ENCODE peak calls at places on chromosomes 2 and 18, in eight cellular contexts. One of them, this sample, is unnamed.

GRCh38 chr18:79518683-79519128 is 123.0 kb downstream of the NFATC1 start:
- DNase-seq in MM.1S: no peak
- DNase-seq in IMR-90: no peak
- DNase-seq in endothelial cell of umbilical vein: no peak
- DNase-seq in mammary epithelial cell: no peak
- DNase-seq in GM12878: no peak
- DNase-seq in OCI-LY7: no peak
- DNase-seq in GM23338: no peak
- DNase-seq in this sample: no peak

GRCh38 chr18:73670536-73670935 is 477.1 kb downstream of the FBXO15 start:
- DNase-seq in MM.1S: peak; percentile 88
- DNase-seq in IMR-90: no peak
- DNase-seq in endothelial cell of umbilical vein: no peak
- DNase-seq in mammary epithelial cell: peak; percentile 95
- DNase-seq in GM12878: no peak
- DNase-seq in OCI-LY7: no peak
- DNase-seq in GM23338: no peak
- DNase-seq in this sample: no peak

GRCh38 chr18:25349926-25350560 is 1.9 kb downstream of the ZNF521 start:
- DNase-seq in MM.1S: peak; percentile 33
- DNase-seq in IMR-90: peak; percentile 13
- DNase-seq in endothelial cell of umbilical vein: no peak
- DNase-seq in mammary epithelial cell: no peak
- DNase-seq in GM12878: no peak
- DNase-seq in OCI-LY7: no peak
- DNase-seq in GM23338: peak; percentile 68
- DNase-seq in this sample: no peak

GRCh38 chr2:174350018-174350417 is 15.3 kb downstream of the SP9 start:
- DNase-seq in MM.1S: peak; percentile 30
- DNase-seq in IMR-90: peak; percentile 22
- DNase-seq in endothelial cell of umbilical vein: no peak
- DNase-seq in mammary epithelial cell: no peak
- DNase-seq in GM12878: no peak
- DNase-seq in OCI-LY7: peak; percentile 32
- DNase-seq in GM23338: peak; percentile 66
- DNase-seq in this sample: no peak

GRCh38 chr2:239882335-239882734 is 142.8 kb downstream of the NDUFA10 start:
- DNase-seq in MM.1S: peak; percentile 19
- DNase-seq in IMR-90: no peak
- DNase-seq in endothelial cell of umbilical vein: peak; percentile 14
- DNase-seq in mammary epithelial cell: peak; percentile 31
- DNase-seq in GM12878: no peak
- DNase-seq in OCI-LY7: peak; percentile 46
- DNase-seq in GM23338: peak; percentile 81
- DNase-seq in this sample: no peak

GRCh38 chr2:121530210-121530562 is 494 bp upstream of the RNU4ATAC start:
- DNase-seq in MM.1S: no peak
- DNase-seq in IMR-90: peak; percentile 70
- DNase-seq in endothelial cell of umbilical vein: peak; percentile 87
- DNase-seq in mammary epithelial cell: peak; percentile 81
- DNase-seq in GM12878: peak; percentile 52
- DNase-seq in OCI-LY7: no peak
- DNase-seq in GM23338: peak; percentile 81
- DNase-seq in this sample: no peak

GRCh38 chr2:120959426-120959825 is 223.8 kb downstream of the GLI2 start:
- DNase-seq in MM.1S: no peak
- DNase-seq in IMR-90: no peak
- DNase-seq in endothelial cell of umbilical vein: no peak
- DNase-seq in mammary epithelial cell: peak; percentile 70
- DNase-seq in GM12878: no peak
- DNase-seq in OCI-LY7: no peak
- DNase-seq in GM23338: no peak
- DNase-seq in this sample: no peak

GRCh38 chr18:75218524-75218923 is 7.9 kb downstream of the TSHZ1 start:
- DNase-seq in MM.1S: no peak
- DNase-seq in IMR-90: no peak
- DNase-seq in endothelial cell of umbilical vein: no peak
- DNase-seq in mammary epithelial cell: no peak
- DNase-seq in GM12878: no peak
- DNase-seq in OCI-LY7: no peak
- DNase-seq in GM23338: no peak
- DNase-seq in this sample: no peak

GRCh38 chr2:20443276-20443920 is 3.5 kb upstream of the RHOB start:
- DNase-seq in MM.1S: peak; percentile 57
- DNase-seq in IMR-90: peak; percentile 57
- DNase-seq in endothelial cell of umbilical vein: peak; percentile 86
- DNase-seq in mammary epithelial cell: no peak
- DNase-seq in GM12878: no peak
- DNase-seq in OCI-LY7: peak; percentile 55
- DNase-seq in GM23338: peak; percentile 67
- DNase-seq in this sample: no peak

GRCh38 chr2:181459646-181460045 is 2.5 kb downstream of the ITGA4 start:
- DNase-seq in MM.1S: no peak
- DNase-seq in IMR-90: peak; percentile 6
- DNase-seq in endothelial cell of umbilical vein: no peak
- DNase-seq in mammary epithelial cell: no peak
- DNase-seq in GM12878: no peak
- DNase-seq in OCI-LY7: no peak
- DNase-seq in GM23338: no peak
- DNase-seq in this sample: no peak

GRCh38 chr2:59888015-59888414 is 665.4 kb downstream of the BCL11A start:
- DNase-seq in MM.1S: peak; percentile 89
- DNase-seq in IMR-90: no peak
- DNase-seq in endothelial cell of umbilical vein: no peak
- DNase-seq in mammary epithelial cell: no peak
- DNase-seq in GM12878: peak; percentile 15
- DNase-seq in OCI-LY7: peak; percentile 85
- DNase-seq in GM23338: peak; percentile 50
- DNase-seq in this sample: no peak

GRCh38 chr2:203404996-203405395 is 76.8 kb downstream of the ABI2 start:
- DNase-seq in MM.1S: no peak
- DNase-seq in IMR-90: peak; percentile 73
- DNase-seq in endothelial cell of umbilical vein: no peak
- DNase-seq in mammary epithelial cell: no peak
- DNase-seq in GM12878: no peak
- DNase-seq in OCI-LY7: no peak
- DNase-seq in GM23338: no peak
- DNase-seq in this sample: no peak

GRCh38 chr2:119292226-119292625 is 68.6 kb downstream of the STEAP3 start:
- DNase-seq in MM.1S: peak; percentile 87
- DNase-seq in IMR-90: peak; percentile 15
- DNase-seq in endothelial cell of umbilical vein: no peak
- DNase-seq in mammary epithelial cell: no peak
- DNase-seq in GM12878: no peak
- DNase-seq in OCI-LY7: no peak
- DNase-seq in GM23338: no peak
- DNase-seq in this sample: no peak

GRCh38 chr2:174607989-174608865 is 10.6 kb upstream of the WIPF1 start:
- DNase-seq in MM.1S: peak; percentile 86
- DNase-seq in IMR-90: no peak
- DNase-seq in endothelial cell of umbilical vein: no peak
- DNase-seq in mammary epithelial cell: no peak
- DNase-seq in GM12878: peak; percentile 89
- DNase-seq in OCI-LY7: peak; percentile 65
- DNase-seq in GM23338: no peak
- DNase-seq in this sample: no peak

GRCh38 chr2:69291004-69291650 is 95.9 kb downstream of the GFPT1 start:
- DNase-seq in MM.1S: no peak
- DNase-seq in IMR-90: peak; percentile 86
- DNase-seq in endothelial cell of umbilical vein: no peak
- DNase-seq in mammary epithelial cell: no peak
- DNase-seq in GM12878: no peak
- DNase-seq in OCI-LY7: no peak
- DNase-seq in GM23338: no peak
- DNase-seq in this sample: no peak

GRCh38 chr2:106536490-106536889 is 49.3 kb downstream of the CD8B2 start:
- DNase-seq in MM.1S: peak; percentile 44
- DNase-seq in IMR-90: no peak
- DNase-seq in endothelial cell of umbilical vein: no peak
- DNase-seq in mammary epithelial cell: no peak
- DNase-seq in GM12878: no peak
- DNase-seq in OCI-LY7: no peak
- DNase-seq in GM23338: no peak
- DNase-seq in this sample: no peak

GRCh38 chr2:218746470-218746795 is 35.5 kb upstream of the CYP27A1 start:
- DNase-seq in MM.1S: no peak
- DNase-seq in IMR-90: no peak
- DNase-seq in endothelial cell of umbilical vein: no peak
- DNase-seq in mammary epithelial cell: no peak
- DNase-seq in GM12878: no peak
- DNase-seq in OCI-LY7: no peak
- DNase-seq in GM23338: no peak
- DNase-seq in this sample: no peak

GRCh38 chr18:52694804-52695203 is 354.8 kb downstream of the DCC start:
- DNase-seq in MM.1S: peak; percentile 15
- DNase-seq in IMR-90: no peak
- DNase-seq in endothelial cell of umbilical vein: no peak
- DNase-seq in mammary epithelial cell: no peak
- DNase-seq in GM12878: no peak
- DNase-seq in OCI-LY7: peak; percentile 0
- DNase-seq in GM23338: peak; percentile 56
- DNase-seq in this sample: no peak

DNA sequence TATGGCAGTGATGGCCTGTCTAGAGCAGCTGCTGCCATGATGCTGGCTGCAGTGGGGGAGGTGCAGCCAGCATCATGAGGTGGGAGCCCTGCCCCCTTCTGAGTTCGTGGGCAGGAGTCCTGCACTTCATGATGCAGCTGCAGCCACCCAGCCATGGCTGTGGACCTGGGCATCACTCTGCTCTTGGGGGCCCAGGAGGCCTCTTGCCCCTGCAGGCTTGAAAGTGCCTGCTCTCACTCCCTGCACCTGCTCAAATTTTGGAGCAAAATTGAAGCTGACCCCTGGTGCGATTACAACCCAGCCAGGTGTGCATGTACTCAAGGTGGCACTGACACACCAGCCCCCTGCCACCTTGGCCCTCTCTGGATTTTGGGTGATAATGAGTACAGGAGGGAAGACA is 712.9 kb downstream of the NUP35 start:
- DNase-seq in MM.1S: no peak
- DNase-seq in IMR-90: no peak
- DNase-seq in endothelial cell of umbilical vein: no peak
- DNase-seq in mammary epithelial cell: no peak
- DNase-seq in GM12878: no peak
- DNase-seq in OCI-LY7: no peak
- DNase-seq in GM23338: no peak
- DNase-seq in this sample: no peak
- H3K36me3 ChIP-seq in MM.1S: no peaks in the 10 kb centered on the region
- H3K36me3 ChIP-seq in IMR-90: no peaks in the 10 kb centered on the region
- H3K36me3 ChIP-seq in endothelial cell of umbilical vein: no peaks in the 10 kb centered on the region
- H3K36me3 ChIP-seq in mammary epithelial cell: no peaks in the 10 kb centered on the region
- H3K36me3 ChIP-seq in GM12878: no peaks in the 10 kb centered on the region
- H3K36me3 ChIP-seq in OCI-LY7: no peaks in the 10 kb centered on the region
- H3K36me3 ChIP-seq in GM23338: no peaks in the 10 kb centered on the region
- H3K36me3 ChIP-seq in this sample: no peaks in the 10 kb centered on the region

GRCh38 chr2:66874411-66874810 is 439.5 kb downstream of the MEIS1 start:
- DNase-seq in MM.1S: no peak
- DNase-seq in IMR-90: peak; percentile 48
- DNase-seq in endothelial cell of umbilical vein: no peak
- DNase-seq in mammary epithelial cell: no peak
- DNase-seq in GM12878: no peak
- DNase-seq in OCI-LY7: no peak
- DNase-seq in GM23338: no peak
- DNase-seq in this sample: no peak

GRCh38 chr2:66875941-66876462 is 441.1 kb downstream of the MEIS1 start:
- DNase-seq in MM.1S: no peak
- DNase-seq in IMR-90: peak; percentile 58
- DNase-seq in endothelial cell of umbilical vein: no peak
- DNase-seq in mammary epithelial cell: no peak
- DNase-seq in GM12878: no peak
- DNase-seq in OCI-LY7: no peak
- DNase-seq in GM23338: no peak
- DNase-seq in this sample: no peak

GRCh38 chr2:66869076-66869475 is 434.2 kb downstream of the MEIS1 start:
- DNase-seq in MM.1S: no peak
- DNase-seq in IMR-90: peak; percentile 96
- DNase-seq in endothelial cell of umbilical vein: peak; percentile 58
- DNase-seq in mammary epithelial cell: peak; percentile 81
- DNase-seq in GM12878: no peak
- DNase-seq in OCI-LY7: no peak
- DNase-seq in GM23338: no peak
- DNase-seq in this sample: peak; percentile 83

GRCh38 chr2:66872926-66873714 is 438.2 kb downstream of the MEIS1 start:
- DNase-seq in MM.1S: no peak
- DNase-seq in IMR-90: no peak
- DNase-seq in endothelial cell of umbilical vein: no peak
- DNase-seq in mammary epithelial cell: no peak
- DNase-seq in GM12878: no peak
- DNase-seq in OCI-LY7: no peak
- DNase-seq in GM23338: no peak
- DNase-seq in this sample: no peak

GRCh38 chr2:66872056-66872821 is 437.3 kb downstream of the MEIS1 start:
- DNase-seq in MM.1S: no peak
- DNase-seq in IMR-90: peak; percentile 90
- DNase-seq in endothelial cell of umbilical vein: peak; percentile 72
- DNase-seq in mammary epithelial cell: no peak
- DNase-seq in GM12878: no peak
- DNase-seq in OCI-LY7: no peak
- DNase-seq in GM23338: no peak
- DNase-seq in this sample: no peak
- H2AFZ ChIP-seq in MM.1S: no peak overlapping the region
- H2AFZ ChIP-seq in IMR-90: no peak overlapping the region
- H2AFZ ChIP-seq in endothelial cell of umbilical vein: no peak overlapping the region
- H2AFZ ChIP-seq in mammary epithelial cell: no peak overlapping the region
- H2AFZ ChIP-seq in GM12878: no peak overlapping the region
- H2AFZ ChIP-seq in OCI-LY7: no peak overlapping the region
- H2AFZ ChIP-seq in GM23338: peak overlapping the region; percentile 19
- H2AFZ ChIP-seq in this sample: no peak overlapping the region

GRCh38 chr2:27378096-27378808 is 2.3 kb downstream of the ZNF513 start:
- DNase-seq in MM.1S: no peak
- DNase-seq in IMR-90: no peak
- DNase-seq in endothelial cell of umbilical vein: no peak
- DNase-seq in mammary epithelial cell: no peak
- DNase-seq in GM12878: no peak
- DNase-seq in OCI-LY7: no peak
- DNase-seq in GM23338: peak; percentile 35
- DNase-seq in this sample: no peak
- H3K36me3 ChIP-seq in MM.1S: no peaks in the 10 kb centered on the region
- H3K36me3 ChIP-seq in IMR-90: peaks cover 61% of the 10 kb centered on the region
- H3K36me3 ChIP-seq in endothelial cell of umbilical vein: peaks cover 24% of the 10 kb centered on the region
- H3K36me3 ChIP-seq in mammary epithelial cell: peaks cover 34% of the 10 kb centered on the region
- H3K36me3 ChIP-seq in GM12878: peaks cover 34% of the 10 kb centered on the region
- H3K36me3 ChIP-seq in OCI-LY7: peaks cover 93% of the 10 kb centered on the region
- H3K36me3 ChIP-seq in GM23338: peaks cover 38% of the 10 kb centered on the region
- H3K36me3 ChIP-seq in this sample: peaks cover 52% of the 10 kb centered on the region

DNA sequence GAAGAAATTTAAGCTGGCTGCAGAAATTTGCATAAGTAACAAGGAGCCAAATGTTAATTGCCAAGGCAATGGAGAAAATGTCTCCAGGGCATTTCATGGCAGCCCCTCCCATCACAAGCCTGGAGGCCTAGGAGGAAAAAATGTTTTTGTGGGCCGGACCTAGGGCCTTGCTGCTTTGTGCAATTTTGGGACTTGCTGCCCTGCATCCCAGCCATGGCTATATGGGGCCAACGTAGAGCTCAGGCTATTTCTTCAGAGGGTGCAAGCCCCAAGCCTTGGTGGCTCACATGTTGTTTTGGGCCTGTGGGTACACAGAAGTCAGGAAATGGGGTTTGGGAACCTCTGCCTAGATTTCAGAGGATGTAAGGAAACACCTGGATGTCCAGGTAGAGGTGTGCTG is 57.7 kb downstream of the MOB4 start:
- DNase-seq in MM.1S: no peak
- DNase-seq in IMR-90: no peak
- DNase-seq in endothelial cell of umbilical vein: no peak
- DNase-seq in mammary epithelial cell: no peak
- DNase-seq in GM12878: no peak
- DNase-seq in OCI-LY7: no peak
- DNase-seq in GM23338: peak; percentile 40
- DNase-seq in this sample: no peak
- H2AFZ ChIP-seq in MM.1S: no peak overlapping the region
- H2AFZ ChIP-seq in IMR-90: no peak overlapping the region
- H2AFZ ChIP-seq in endothelial cell of umbilical vein: no peak overlapping the region
- H2AFZ ChIP-seq in mammary epithelial cell: no peak overlapping the region
- H2AFZ ChIP-seq in GM12878: no peak overlapping the region
- H2AFZ ChIP-seq in OCI-LY7: no peak overlapping the region
- H2AFZ ChIP-seq in GM23338: no peak overlapping the region
- H2AFZ ChIP-seq in this sample: no peak overlapping the region